ENCODE peak calls at places on chromosomes 3 and 15, in eight cellular contexts. One of them, this sample, is unnamed.

GRCh38 chr15:78551902-78552301 is 11.7 kb downstream of the PSMA4 start:
- DNase-seq in left ventricle myocardium inferior: no peak
- DNase-seq in AG04450: no peak
- DNase-seq in OCI-LY7: no peak
- DNase-seq in SJSA1: no peak
- DNase-seq in CD8-positive, alpha-beta memory T cell: no peak
- DNase-seq in small intestine: no peak
- DNase-seq in heart left ventricle: no peak
- DNase-seq in this sample: no peak

GRCh38 chr3:187072582-187072981 is 66.7 kb downstream of the RPL39L start:
- DNase-seq in left ventricle myocardium inferior: no peak
- DNase-seq in SJSA1: no peak
- DNase-seq in AG04450: no peak
- DNase-seq in CD8-positive, alpha-beta memory T cell: no peak
- DNase-seq in small intestine: no peak
- DNase-seq in heart left ventricle: no peak
- DNase-seq in OCI-LY7: peak
- DNase-seq in this sample: no peak

GRCh38 chr3:104176706-104177105 is 1190.0 kb upstream of the ALCAM start:
- DNase-seq in left ventricle myocardium inferior: no peak
- DNase-seq in AG04450: no peak
- DNase-seq in SJSA1: no peak
- DNase-seq in heart left ventricle: no peak
- DNase-seq in small intestine: no peak
- DNase-seq in OCI-LY7: no peak
- DNase-seq in CD8-positive, alpha-beta memory T cell: no peak
- DNase-seq in this sample: no peak

GRCh38 chr3:123143669-123144411 is 57.9 kb upstream of the SEC22A start:
- DNase-seq in CD8-positive, alpha-beta memory T cell: no peak
- DNase-seq in AG04450: no peak
- DNase-seq in heart left ventricle: no peak
- DNase-seq in SJSA1: peak
- DNase-seq in left ventricle myocardium inferior: no peak
- DNase-seq in small intestine: peak
- DNase-seq in OCI-LY7: no peak
- DNase-seq in this sample: no peak

GRCh38 chr3:138334608-138335007 is 5.0 kb upstream of the NME9 start:
- DNase-seq in left ventricle myocardium inferior: no peak
- DNase-seq in CD8-positive, alpha-beta memory T cell: no peak
- DNase-seq in small intestine: no peak
- DNase-seq in AG04450: no peak
- DNase-seq in OCI-LY7: no peak
- DNase-seq in SJSA1: no peak
- DNase-seq in heart left ventricle: no peak
- DNase-seq in this sample: no peak

GRCh38 chr15:44296625-44297524 is 8.4 kb downstream of the GOLM2 start:
- DNase-seq in left ventricle myocardium inferior: no peak
- DNase-seq in AG04450: no peak
- DNase-seq in heart left ventricle: no peak
- DNase-seq in SJSA1: peak
- DNase-seq in OCI-LY7: no peak
- DNase-seq in small intestine: peak
- DNase-seq in CD8-positive, alpha-beta memory T cell: no peak
- DNase-seq in this sample: no peak

GRCh38 chr3:109559389-109559788 is 222.0 kb upstream of the DPPA4 start:
- DNase-seq in SJSA1: no peak
- DNase-seq in CD8-positive, alpha-beta memory T cell: no peak
- DNase-seq in OCI-LY7: no peak
- DNase-seq in small intestine: no peak
- DNase-seq in AG04450: no peak
- DNase-seq in heart left ventricle: no peak
- DNase-seq in left ventricle myocardium inferior: no peak
- DNase-seq in this sample: no peak

GRCh38 chr15:89822030-89822429 is 7.4 kb upstream of the ANPEP start:
- DNase-seq in heart left ventricle: no peak
- DNase-seq in OCI-LY7: no peak
- DNase-seq in left ventricle myocardium inferior: no peak
- DNase-seq in AG04450: no peak
- DNase-seq in small intestine: no peak
- DNase-seq in SJSA1: no peak
- DNase-seq in CD8-positive, alpha-beta memory T cell: no peak
- DNase-seq in this sample: no peak

GRCh38 chr3:170321326-170322034 is 36.0 kb upstream of the SKIL start:
- DNase-seq in heart left ventricle: no peak
- DNase-seq in CD8-positive, alpha-beta memory T cell: no peak
- DNase-seq in SJSA1: no peak
- DNase-seq in small intestine: no peak
- DNase-seq in OCI-LY7: no peak
- DNase-seq in AG04450: no peak
- DNase-seq in left ventricle myocardium inferior: no peak
- DNase-seq in this sample: no peak

GRCh38 chr15:69265347-69265955 is 33.3 kb upstream of the PAQR5 start:
- DNase-seq in small intestine: peak
- DNase-seq in OCI-LY7: peak
- DNase-seq in SJSA1: peak
- DNase-seq in left ventricle myocardium inferior: no peak
- DNase-seq in AG04450: no peak
- DNase-seq in CD8-positive, alpha-beta memory T cell: no peak
- DNase-seq in heart left ventricle: no peak
- DNase-seq in this sample: no peak

GRCh38 chr3:108202834-108203233 is 19.4 kb downstream of the IFT57 start:
- DNase-seq in heart left ventricle: no peak
- DNase-seq in small intestine: peak
- DNase-seq in left ventricle myocardium inferior: no peak
- DNase-seq in OCI-LY7: no peak
- DNase-seq in SJSA1: no peak
- DNase-seq in AG04450: no peak
- DNase-seq in CD8-positive, alpha-beta memory T cell: no peak
- DNase-seq in this sample: no peak

GRCh38 chr15:62389887-62390792 is 225.1 kb upstream of the C2CD4B start:
- DNase-seq in CD8-positive, alpha-beta memory T cell: peak
- DNase-seq in SJSA1: peak
- DNase-seq in OCI-LY7: peak
- DNase-seq in left ventricle myocardium inferior: peak
- DNase-seq in small intestine: peak
- DNase-seq in heart left ventricle: peak
- DNase-seq in AG04450: no peak
- DNase-seq in this sample: peak

GRCh38 chr3:46460051-46460450 is 4.7 kb downstream of the LTF start:
- DNase-seq in small intestine: no peak
- DNase-seq in SJSA1: no peak
- DNase-seq in OCI-LY7: no peak
- DNase-seq in heart left ventricle: no peak
- DNase-seq in left ventricle myocardium inferior: no peak
- DNase-seq in AG04450: no peak
- DNase-seq in CD8-positive, alpha-beta memory T cell: no peak
- DNase-seq in this sample: no peak

GRCh38 chr3:157858821-157859220 is 247.4 kb downstream of the SHOX2 start:
- DNase-seq in SJSA1: no peak
- DNase-seq in small intestine: no peak
- DNase-seq in CD8-positive, alpha-beta memory T cell: no peak
- DNase-seq in left ventricle myocardium inferior: no peak
- DNase-seq in OCI-LY7: no peak
- DNase-seq in heart left ventricle: no peak
- DNase-seq in AG04450: no peak
- DNase-seq in this sample: no peak

GRCh38 chr3:194890086-194890485 is 204.4 kb downstream of the FAM43A start:
- DNase-seq in SJSA1: no peak
- DNase-seq in heart left ventricle: no peak
- DNase-seq in CD8-positive, alpha-beta memory T cell: no peak
- DNase-seq in OCI-LY7: no peak
- DNase-seq in AG04450: no peak
- DNase-seq in small intestine: no peak
- DNase-seq in left ventricle myocardium inferior: no peak
- DNase-seq in this sample: no peak

DNA sequence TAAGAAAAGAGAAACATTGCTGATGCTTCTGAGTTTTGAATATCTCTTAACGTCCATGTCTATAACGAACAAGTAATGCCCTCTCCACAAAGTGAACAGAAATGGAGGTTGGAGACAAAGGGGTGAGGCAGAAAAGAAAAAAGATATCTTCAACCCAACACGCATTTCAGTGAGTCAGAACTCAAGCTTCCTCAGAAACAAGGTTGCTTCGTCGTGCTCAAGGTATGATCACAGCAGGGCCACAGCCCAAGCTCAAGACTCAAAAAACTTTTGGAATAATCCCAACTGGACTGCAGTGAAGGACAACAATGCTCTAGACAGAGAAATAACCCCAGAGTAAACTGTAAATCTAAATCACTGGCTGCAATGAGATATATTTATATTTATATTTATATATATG is 18.9 kb downstream of the WNT5A start:
- DNase-seq in SJSA1: no peak
- DNase-seq in heart left ventricle: no peak
- DNase-seq in left ventricle myocardium inferior: no peak
- DNase-seq in AG04450: no peak
- DNase-seq in CD8-positive, alpha-beta memory T cell: no peak
- DNase-seq in OCI-LY7: no peak
- DNase-seq in small intestine: no peak
- DNase-seq in this sample: no peak
- H3K27ac ChIP-seq in SJSA1: peak
- H3K27ac ChIP-seq in heart left ventricle: no peak
- H3K27ac ChIP-seq in left ventricle myocardium inferior: no peak
- H3K27ac ChIP-seq in AG04450: no peak
- H3K27ac ChIP-seq in CD8-positive, alpha-beta memory T cell: no peak
- H3K27ac ChIP-seq in OCI-LY7: no peak
- H3K27ac ChIP-seq in small intestine: no peak
- H3K27ac ChIP-seq in this sample: no peak

GRCh38 chr3:53239800-53240199 is 16.0 kb downstream of the TKT start:
- DNase-seq in OCI-LY7: no peak
- DNase-seq in left ventricle myocardium inferior: no peak
- DNase-seq in heart left ventricle: no peak
- DNase-seq in CD8-positive, alpha-beta memory T cell: no peak
- DNase-seq in small intestine: no peak
- DNase-seq in AG04450: no peak
- DNase-seq in SJSA1: no peak
- DNase-seq in this sample: no peak
- H3K27ac ChIP-seq in OCI-LY7: no peak
- H3K27ac ChIP-seq in left ventricle myocardium inferior: peak
- H3K27ac ChIP-seq in heart left ventricle: no peak
- H3K27ac ChIP-seq in CD8-positive, alpha-beta memory T cell: no peak
- H3K27ac ChIP-seq in small intestine: no peak
- H3K27ac ChIP-seq in AG04450: peak
- H3K27ac ChIP-seq in SJSA1: no peak
- H3K27ac ChIP-seq in this sample: peak

GRCh38 chr3:16317561-16317945 is 52.5 kb downstream of the OXNAD1 start:
- DNase-seq in OCI-LY7: no peak
- DNase-seq in small intestine: no peak
- DNase-seq in heart left ventricle: no peak
- DNase-seq in CD8-positive, alpha-beta memory T cell: no peak
- DNase-seq in left ventricle myocardium inferior: no peak
- DNase-seq in AG04450: no peak
- DNase-seq in SJSA1: no peak
- DNase-seq in this sample: no peak
- H3K27ac ChIP-seq in OCI-LY7: no peak
- H3K27ac ChIP-seq in small intestine: no peak
- H3K27ac ChIP-seq in heart left ventricle: no peak
- H3K27ac ChIP-seq in CD8-positive, alpha-beta memory T cell: no peak
- H3K27ac ChIP-seq in left ventricle myocardium inferior: no peak
- H3K27ac ChIP-seq in AG04450: peak
- H3K27ac ChIP-seq in SJSA1: no peak
- H3K27ac ChIP-seq in this sample: no peak

DNA sequence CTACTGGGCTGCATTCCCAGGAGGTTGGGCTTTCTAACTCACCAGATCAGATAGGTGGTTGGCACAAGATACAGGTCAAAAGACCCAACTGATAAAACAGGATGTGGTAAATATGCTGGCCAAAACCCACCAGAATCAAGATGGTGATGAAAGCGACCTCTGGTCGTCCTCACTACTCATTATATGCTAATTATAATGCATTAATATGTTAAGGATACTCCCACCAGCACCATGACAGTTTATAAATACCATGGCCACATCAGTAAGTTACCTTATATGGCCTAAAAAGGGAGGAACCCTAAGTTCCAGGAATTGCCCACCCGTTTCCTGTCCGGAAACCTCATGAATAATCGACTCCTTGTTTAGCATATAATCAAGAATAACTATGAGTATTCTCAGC is 31.6 kb downstream of the CFAP44 start:
- DNase-seq in small intestine: no peak
- DNase-seq in CD8-positive, alpha-beta memory T cell: no peak
- DNase-seq in OCI-LY7: no peak
- DNase-seq in left ventricle myocardium inferior: no peak
- DNase-seq in heart left ventricle: no peak
- DNase-seq in AG04450: no peak
- DNase-seq in SJSA1: no peak
- DNase-seq in this sample: no peak
- H3K27ac ChIP-seq in small intestine: no peak
- H3K27ac ChIP-seq in CD8-positive, alpha-beta memory T cell: no peak
- H3K27ac ChIP-seq in OCI-LY7: no peak
- H3K27ac ChIP-seq in left ventricle myocardium inferior: no peak
- H3K27ac ChIP-seq in heart left ventricle: no peak
- H3K27ac ChIP-seq in AG04450: no peak
- H3K27ac ChIP-seq in SJSA1: no peak
- H3K27ac ChIP-seq in this sample: no peak

DNA sequence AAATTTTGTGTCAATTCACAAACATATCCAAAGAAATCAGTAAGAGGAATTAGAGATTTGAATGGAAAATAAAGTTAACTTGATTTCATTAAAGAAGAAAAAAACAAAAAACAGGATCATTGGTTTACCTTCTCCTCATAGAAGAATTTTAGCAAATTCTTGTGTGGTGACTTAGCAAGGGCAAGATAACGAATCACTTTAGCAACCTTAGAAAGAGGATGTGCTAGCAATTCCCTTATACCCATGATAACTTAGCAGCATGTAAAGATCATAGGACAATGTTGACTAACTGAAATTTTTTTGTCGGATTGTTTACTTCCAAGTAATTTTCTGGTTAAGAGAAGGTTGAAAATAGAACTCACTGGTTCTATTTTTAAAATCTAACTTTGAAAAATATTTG is 609.3 kb downstream of the GBE1 start:
- DNase-seq in left ventricle myocardium inferior: no peak
- DNase-seq in small intestine: no peak
- DNase-seq in SJSA1: no peak
- DNase-seq in heart left ventricle: no peak
- DNase-seq in OCI-LY7: no peak
- DNase-seq in AG04450: no peak
- DNase-seq in CD8-positive, alpha-beta memory T cell: no peak
- DNase-seq in this sample: no peak
- H3K27ac ChIP-seq in left ventricle myocardium inferior: no peak
- H3K27ac ChIP-seq in small intestine: no peak
- H3K27ac ChIP-seq in SJSA1: no peak
- H3K27ac ChIP-seq in heart left ventricle: no peak
- H3K27ac ChIP-seq in OCI-LY7: no peak
- H3K27ac ChIP-seq in AG04450: no peak
- H3K27ac ChIP-seq in CD8-positive, alpha-beta memory T cell: no peak
- H3K27ac ChIP-seq in this sample: no peak